ENCODE peak calls at places on chromosomes 2 and 18, in ten cellular contexts. E, I, M, T, O, Z, U, Q, C and A are unnamed samples.

GRCh38 chr2:136086253-136087016 is 31.5 kb downstream of the CXCR4 start:
- DNase-seq in E (no peak), T (no peak), M (no peak), Z (no peak), C (no peak), I (no peak), Q (no peak), O (no peak), U (no peak), A (no peak)

GRCh38 chr2:25684577-25684976 is 11.2 kb upstream of the DTNB start:
- DNase-seq in C (no peak), Z (no peak), O (no peak), I (peak), M (no peak), E (no peak), T (no peak), Q (no peak), U (no peak), A (no peak)

GRCh38 chr2:71600572-71600971 is 147.2 kb downstream of the DYSF start:
- DNase-seq in U (no peak), I (no peak), Z (no peak), Q (no peak), O (no peak), M (no peak), E (no peak), C (no peak), T (no peak), A (no peak)

GRCh38 chr2:11180653-11181052 is 25.4 kb downstream of the SLC66A3 start:
- DNase-seq in E (no peak), O (no peak), I (no peak), Z (no peak), U (no peak), T (no peak), Q (no peak), M (no peak), C (no peak), A (no peak)

GRCh38 chr2:205696541-205697441 is 14.5 kb downstream of the NRP2 start:
- DNase-seq in O (peak), E (peak), Q (no peak), C (no peak), Z (no peak), T (no peak), I (no peak), U (no peak), M (no peak), A (no peak)

GRCh38 chr2:118146315-118147283 is 58.3 kb downstream of the INSIG2 start:
- DNase-seq in T (no peak), O (no peak), I (no peak), C (no peak), Q (no peak), E (no peak), M (no peak), Z (no peak), U (no peak), A (no peak)

GRCh38 chr2:43065871-43066270 is 160.5 kb downstream of the ZFP36L2 start:
- DNase-seq in O (no peak), M (no peak), U (no peak), Z (no peak), Q (no peak), E (no peak), I (no peak), C (no peak), T (no peak), A (no peak)

GRCh38 chr2:45040786-45041185 is 31.5 kb upstream of the SIX2 start:
- DNase-seq in E (no peak), I (no peak), M (no peak), O (no peak), Z (no peak), C (no peak), U (no peak), Q (no peak), T (no peak), A (no peak)

GRCh38 chr2:155518094-155518493 is 814.4 kb downstream of the NR4A2 start:
- DNase-seq in E (no peak), M (no peak), Z (no peak), O (no peak), U (no peak), Q (no peak), I (no peak), C (no peak), T (no peak), A (no peak)

GRCh38 chr2:42113427-42113826 is 55.7 kb upstream of the EML4 start:
- DNase-seq in Z (no peak), E (no peak), I (no peak), U (no peak), T (no peak), O (no peak), Q (no peak), M (no peak), C (no peak), A (no peak)

GRCh38 chr2:96899084-96899735 is 29.3 kb upstream of the SEMA4C start:
- DNase-seq in U (no peak), Q (no peak), O (no peak), T (no peak), I (no peak), M (no peak), C (peak), Z (no peak), E (no peak), A (no peak)

GRCh38 chr2:6073260-6074141 is 381.3 kb downstream of the SOX11 start:
- DNase-seq in T (no peak), C (no peak), U (no peak), O (peak), Q (no peak), E (peak), I (no peak), M (no peak), Z (no peak), A (no peak)

GRCh38 chr18:67652296-67652695 is 135.8 kb upstream of the DSEL start:
- DNase-seq in Q (no peak), I (peak), M (no peak), U (no peak), E (no peak), T (no peak), Z (no peak), O (no peak), C (no peak), A (no peak)

GRCh38 chr18:53909668-53910067 is 314.8 kb downstream of the MBD2 start:
- DNase-seq in I (no peak), E (peak), Q (no peak), U (no peak), O (no peak), M (no peak), T (no peak), C (peak), Z (no peak), A (peak)

GRCh38 chr2:44580875-44581515 is 219.2 kb downstream of the CAMKMT start:
- DNase-seq in U (no peak), I (no peak), C (no peak), Z (no peak), M (no peak), T (no peak), Q (no peak), O (no peak), E (no peak), A (no peak)

GRCh38 chr2:168997113-168997512 is 34.0 kb downstream of the ABCB11 start:
- DNase-seq in Q (no peak), I (no peak), O (no peak), Z (peak), C (no peak), U (no peak), E (peak), T (no peak), M (no peak), A (no peak)

GRCh38 chr2:198321522-198322088 is 517.2 kb downstream of the PLCL1 start:
- DNase-seq in Q (no peak), Z (no peak), C (peak), M (no peak), U (no peak), I (no peak), E (no peak), T (no peak), O (no peak), A (no peak)

GRCh38 chr2:44351676-44352075 is 9.6 kb downstream of the PREPL start:
- DNase-seq in U (no peak), Z (no peak), E (no peak), C (no peak), Q (no peak), M (no peak), I (no peak), T (no peak), O (no peak), A (no peak)

GRCh38 chr2:101983486-101983885 is 8.3 kb upstream of the IL1R2 start:
- DNase-seq in C (peak), Q (no peak), M (no peak), U (no peak), E (peak), T (no peak), I (no peak), O (no peak), Z (no peak), A (no peak)

GRCh38 chr2:44118257-44118656 is 50.4 kb upstream of the PPM1B start:
- DNase-seq in Q (peak), O (no peak), T (no peak), U (no peak), Z (no peak), E (no peak), I (no peak), C (peak), M (no peak), A (no peak)

GRCh38 chr2:32061973-32062861 is 1.1 kb upstream of the SPAST start:
- DNase-seq in C (peak), Q (no peak), T (no peak), U (no peak), M (no peak), Z (peak), O (peak), E (peak), I (peak), A (peak)

GRCh38 chr18:56289381-56289780 is 349.0 kb downstream of the TXNL1 start:
- DNase-seq in Q (no peak), U (no peak), E (no peak), C (no peak), M (no peak), O (no peak), T (no peak), Z (no peak), I (no peak), A (no peak)

GRCh38 chr18:50008306-50008705 is 186.6 kb downstream of the MYO5B start:
- DNase-seq in Z (no peak), T (no peak), O (no peak), M (no peak), U (no peak), E (no peak), Q (no peak), I (no peak), C (no peak), A (no peak)

GRCh38 chr2:32003791-32004190 is 7.0 kb downstream of the MEMO1 start:
- DNase-seq in I (no peak), Z (no peak), T (no peak), U (no peak), E (no peak), M (no peak), O (no peak), Q (no peak), C (no peak), A (no peak)

GRCh38 chr18:32730620-32731021 is 42.2 kb downstream of the KLHL14 start:
- DNase-seq in T (no peak), Q (no peak), M (no peak), C (no peak), Z (peak), E (peak), I (no peak), O (no peak), U (no peak), A (peak)

GRCh38 chr2:196915512-196916189 is 10.9 kb downstream of the PGAP1 start:
- DNase-seq in T (no peak), C (no peak), Q (no peak), O (no peak), I (no peak), E (no peak), Z (no peak), U (no peak), M (no peak), A (peak)